ENCODE peak calls at places on chromosomes 12 and 14, in ten cellular contexts. One of them, this sample, is unnamed.

GRCh38 chr12:127381043-127381668 is 885.8 kb upstream of the TMEM132C start:
- DNase-seq in astrocyte of the cerebellum: no peak
- DNase-seq in body of pancreas: peak; percentile 13
- DNase-seq in heart left ventricle: peak; percentile 29
- DNase-seq in HCT116: peak; percentile 21
- DNase-seq in IMR-90: no peak
- DNase-seq in gastrocnemius medialis: no peak
- DNase-seq in stomach: peak; percentile 60
- DNase-seq in cardiac muscle cell: peak; percentile 9
- DNase-seq in right atrium auricular region: no peak
- DNase-seq in this sample: peak; percentile 36

GRCh38 chr14:51738754-51739153 is 87.0 kb downstream of the FRMD6 start:
- DNase-seq in astrocyte of the cerebellum: no peak
- DNase-seq in body of pancreas: no peak
- DNase-seq in heart left ventricle: no peak
- DNase-seq in HCT116: peak; percentile 3
- DNase-seq in IMR-90: no peak
- DNase-seq in gastrocnemius medialis: peak; percentile 36
- DNase-seq in stomach: no peak
- DNase-seq in cardiac muscle cell: no peak
- DNase-seq in right atrium auricular region: no peak
- DNase-seq in this sample: no peak

GRCh38 chr12:3117628-3118027 is 40.4 kb downstream of the TSPAN9 start:
- DNase-seq in astrocyte of the cerebellum: peak; percentile 97
- DNase-seq in body of pancreas: no peak
- DNase-seq in heart left ventricle: no peak
- DNase-seq in HCT116: no peak
- DNase-seq in IMR-90: peak; percentile 93
- DNase-seq in gastrocnemius medialis: no peak
- DNase-seq in stomach: no peak
- DNase-seq in cardiac muscle cell: peak; percentile 78
- DNase-seq in right atrium auricular region: no peak
- DNase-seq in this sample: peak; percentile 80

GRCh38 chr12:14257303-14257733 is 108.2 kb upstream of the ATF7IP start:
- DNase-seq in astrocyte of the cerebellum: no peak
- DNase-seq in body of pancreas: no peak
- DNase-seq in heart left ventricle: no peak
- DNase-seq in HCT116: no peak
- DNase-seq in IMR-90: no peak
- DNase-seq in gastrocnemius medialis: no peak
- DNase-seq in stomach: no peak
- DNase-seq in cardiac muscle cell: no peak
- DNase-seq in right atrium auricular region: no peak
- DNase-seq in this sample: no peak

GRCh38 chr14:95475540-95476240 is 40.8 kb downstream of the SYNE3 start:
- DNase-seq in astrocyte of the cerebellum: no peak
- DNase-seq in body of pancreas: no peak
- DNase-seq in heart left ventricle: no peak
- DNase-seq in HCT116: no peak
- DNase-seq in IMR-90: no peak
- DNase-seq in gastrocnemius medialis: no peak
- DNase-seq in stomach: no peak
- DNase-seq in cardiac muscle cell: no peak
- DNase-seq in right atrium auricular region: no peak
- DNase-seq in this sample: no peak

GRCh38 chr12:113086249-113087164 is 30.0 kb downstream of the DTX1 start:
- DNase-seq in astrocyte of the cerebellum: no peak
- DNase-seq in body of pancreas: peak; percentile 75
- DNase-seq in heart left ventricle: no peak
- DNase-seq in HCT116: no peak
- DNase-seq in IMR-90: no peak
- DNase-seq in gastrocnemius medialis: no peak
- DNase-seq in stomach: no peak
- DNase-seq in cardiac muscle cell: peak; percentile 21
- DNase-seq in right atrium auricular region: no peak
- DNase-seq in this sample: no peak

GRCh38 chr12:121781751-121782615 is 11.5 kb downstream of the RHOF start:
- DNase-seq in astrocyte of the cerebellum: no peak
- DNase-seq in body of pancreas: no peak
- DNase-seq in heart left ventricle: no peak
- DNase-seq in HCT116: no peak
- DNase-seq in IMR-90: peak; percentile 72
- DNase-seq in gastrocnemius medialis: no peak
- DNase-seq in stomach: no peak
- DNase-seq in cardiac muscle cell: no peak
- DNase-seq in right atrium auricular region: no peak
- DNase-seq in this sample: peak; percentile 78

GRCh38 chr12:40254455-40255085 is 29.8 kb downstream of the LRRK2 start:
- DNase-seq in astrocyte of the cerebellum: no peak
- DNase-seq in body of pancreas: no peak
- DNase-seq in heart left ventricle: no peak
- DNase-seq in HCT116: no peak
- DNase-seq in IMR-90: no peak
- DNase-seq in gastrocnemius medialis: no peak
- DNase-seq in stomach: no peak
- DNase-seq in cardiac muscle cell: no peak
- DNase-seq in right atrium auricular region: no peak
- DNase-seq in this sample: peak; percentile 58

GRCh38 chr12:25811656-25812126 is 146.8 kb upstream of the RASSF8 start:
- DNase-seq in astrocyte of the cerebellum: no peak
- DNase-seq in body of pancreas: no peak
- DNase-seq in heart left ventricle: no peak
- DNase-seq in HCT116: peak; percentile 64
- DNase-seq in IMR-90: peak; percentile 36
- DNase-seq in gastrocnemius medialis: no peak
- DNase-seq in stomach: no peak
- DNase-seq in cardiac muscle cell: peak; percentile 38
- DNase-seq in right atrium auricular region: no peak
- DNase-seq in this sample: peak; percentile 52

GRCh38 chr12:68224613-68225285 is 861 bp downstream of the IL26 start:
- DNase-seq in astrocyte of the cerebellum: peak; percentile 34
- DNase-seq in body of pancreas: no peak
- DNase-seq in heart left ventricle: no peak
- DNase-seq in HCT116: no peak
- DNase-seq in IMR-90: peak; percentile 75
- DNase-seq in gastrocnemius medialis: no peak
- DNase-seq in stomach: no peak
- DNase-seq in cardiac muscle cell: peak; percentile 32
- DNase-seq in right atrium auricular region: no peak
- DNase-seq in this sample: peak; percentile 86

GRCh38 chr12:116693259-116694227 is 44.3 kb downstream of the SPRING1 start:
- DNase-seq in astrocyte of the cerebellum: no peak
- DNase-seq in body of pancreas: peak; percentile 27
- DNase-seq in heart left ventricle: peak; percentile 55
- DNase-seq in HCT116: no peak
- DNase-seq in IMR-90: no peak
- DNase-seq in gastrocnemius medialis: no peak
- DNase-seq in stomach: peak; percentile 35
- DNase-seq in cardiac muscle cell: no peak
- DNase-seq in right atrium auricular region: no peak
- DNase-seq in this sample: peak; percentile 43

GRCh38 chr12:111037047-111037446 is 116.7 kb upstream of the MYL2 start:
- DNase-seq in astrocyte of the cerebellum: no peak
- DNase-seq in body of pancreas: no peak
- DNase-seq in heart left ventricle: no peak
- DNase-seq in HCT116: no peak
- DNase-seq in IMR-90: no peak
- DNase-seq in gastrocnemius medialis: no peak
- DNase-seq in stomach: no peak
- DNase-seq in cardiac muscle cell: no peak
- DNase-seq in right atrium auricular region: no peak
- DNase-seq in this sample: no peak

GRCh38 chr14:54927551-54927950 is 24.9 kb upstream of the GCH1 start:
- DNase-seq in astrocyte of the cerebellum: no peak
- DNase-seq in body of pancreas: no peak
- DNase-seq in heart left ventricle: no peak
- DNase-seq in HCT116: no peak
- DNase-seq in IMR-90: no peak
- DNase-seq in gastrocnemius medialis: no peak
- DNase-seq in stomach: no peak
- DNase-seq in cardiac muscle cell: no peak
- DNase-seq in right atrium auricular region: no peak
- DNase-seq in this sample: no peak

GRCh38 chr12:67943295-67943892 is 45.9 kb upstream of the IFNG-AS1 start:
- DNase-seq in astrocyte of the cerebellum: peak; percentile 75
- DNase-seq in body of pancreas: peak; percentile 88
- DNase-seq in heart left ventricle: peak; percentile 68
- DNase-seq in HCT116: peak; percentile 39
- DNase-seq in IMR-90: peak; percentile 74
- DNase-seq in gastrocnemius medialis: peak; percentile 37
- DNase-seq in stomach: peak; percentile 77
- DNase-seq in cardiac muscle cell: peak; percentile 81
- DNase-seq in right atrium auricular region: peak; percentile 78
- DNase-seq in this sample: peak; percentile 77

GRCh38 chr14:96756745-96757144 is 40.4 kb upstream of the VRK1 start:
- DNase-seq in astrocyte of the cerebellum: no peak
- DNase-seq in body of pancreas: no peak
- DNase-seq in heart left ventricle: no peak
- DNase-seq in HCT116: no peak
- DNase-seq in IMR-90: no peak
- DNase-seq in gastrocnemius medialis: no peak
- DNase-seq in stomach: no peak
- DNase-seq in cardiac muscle cell: no peak
- DNase-seq in right atrium auricular region: no peak
- DNase-seq in this sample: no peak

GRCh38 chr12:68358532-68359485 is 26.6 kb upstream of the MDM1 start:
- DNase-seq in astrocyte of the cerebellum: peak; percentile 73
- DNase-seq in body of pancreas: peak; percentile 74
- DNase-seq in heart left ventricle: peak; percentile 46
- DNase-seq in HCT116: peak; percentile 50
- DNase-seq in IMR-90: peak; percentile 82
- DNase-seq in gastrocnemius medialis: peak; percentile 28
- DNase-seq in stomach: peak; percentile 64
- DNase-seq in cardiac muscle cell: peak; percentile 88
- DNase-seq in right atrium auricular region: peak; percentile 75
- DNase-seq in this sample: peak; percentile 79

GRCh38 chr14:70811578-70811977 is 2.3 kb upstream of the MAP3K9 start:
- DNase-seq in astrocyte of the cerebellum: no peak
- DNase-seq in body of pancreas: no peak
- DNase-seq in heart left ventricle: no peak
- DNase-seq in HCT116: no peak
- DNase-seq in IMR-90: no peak
- DNase-seq in gastrocnemius medialis: no peak
- DNase-seq in stomach: no peak
- DNase-seq in cardiac muscle cell: no peak
- DNase-seq in right atrium auricular region: no peak
- DNase-seq in this sample: no peak

DNA sequence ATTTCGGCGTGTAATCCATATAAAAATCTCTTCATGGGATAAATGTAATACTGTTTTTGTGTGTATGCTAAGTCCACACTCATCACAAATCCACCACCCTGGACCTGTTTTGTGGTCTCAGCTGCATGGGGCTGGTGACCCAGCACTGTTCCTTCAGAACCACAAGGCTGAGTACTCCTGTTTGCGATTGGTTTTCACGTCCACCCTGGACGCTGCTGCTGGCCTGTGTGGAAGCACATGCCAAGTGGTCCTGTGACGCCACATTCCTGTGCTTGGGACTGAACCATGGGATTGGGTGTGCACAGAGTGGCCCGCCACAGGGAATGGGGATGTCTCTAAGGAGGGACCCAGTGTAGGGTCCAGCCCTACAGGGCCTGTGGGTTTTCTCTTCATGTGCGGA is 4.3 kb downstream of the PUS1 start:
- DNase-seq in astrocyte of the cerebellum: no peak
- DNase-seq in body of pancreas: no peak
- DNase-seq in heart left ventricle: peak; percentile 7
- DNase-seq in HCT116: no peak
- DNase-seq in IMR-90: no peak
- DNase-seq in gastrocnemius medialis: no peak
- DNase-seq in stomach: no peak
- DNase-seq in cardiac muscle cell: no peak
- DNase-seq in right atrium auricular region: no peak
- DNase-seq in this sample: no peak
- TF ChIP-seq CTCF in astrocyte of the cerebellum: no peak
- TF ChIP-seq CTCF in body of pancreas: no peak
- TF ChIP-seq CTCF in heart left ventricle: no peak
- TF ChIP-seq CTCF in HCT116: no peak
- TF ChIP-seq CTCF in IMR-90: no peak
- TF ChIP-seq CTCF in gastrocnemius medialis: no peak
- TF ChIP-seq CTCF in stomach: no peak
- TF ChIP-seq CTCF in cardiac muscle cell: no peak
- TF ChIP-seq CTCF in right atrium auricular region: no peak
- TF ChIP-seq CTCF in this sample: no peak

GRCh38 chr14:20477211-20477876 is 8.1 kb downstream of the PNP start:
- DNase-seq in astrocyte of the cerebellum: no peak
- DNase-seq in body of pancreas: no peak
- DNase-seq in heart left ventricle: peak; percentile 60
- DNase-seq in HCT116: no peak
- DNase-seq in IMR-90: peak; percentile 73
- DNase-seq in gastrocnemius medialis: no peak
- DNase-seq in stomach: peak; percentile 73
- DNase-seq in cardiac muscle cell: peak; percentile 91
- DNase-seq in right atrium auricular region: no peak
- DNase-seq in this sample: peak; percentile 11
- H3K4me3 ChIP-seq in astrocyte of the cerebellum: no peak overlapping the region
- H3K4me3 ChIP-seq in body of pancreas: no peak overlapping the region
- H3K4me3 ChIP-seq in heart left ventricle: peak overlapping the region; percentile 10
- H3K4me3 ChIP-seq in HCT116: no peak overlapping the region
- H3K4me3 ChIP-seq in IMR-90: no peak overlapping the region
- H3K4me3 ChIP-seq in gastrocnemius medialis: no peak overlapping the region
- H3K4me3 ChIP-seq in stomach: no peak overlapping the region
- H3K4me3 ChIP-seq in cardiac muscle cell: no peak overlapping the region
- H3K4me3 ChIP-seq in right atrium auricular region: no peak overlapping the region
- H3K4me3 ChIP-seq in this sample: no peak overlapping the region

GRCh38 chr14:101947904-101948665 is 16.3 kb upstream of the DYNC1H1 start:
- DNase-seq in astrocyte of the cerebellum: peak; percentile 100
- DNase-seq in body of pancreas: peak; percentile 100
- DNase-seq in heart left ventricle: peak; percentile 100
- DNase-seq in HCT116: peak; percentile 100
- DNase-seq in IMR-90: peak; percentile 100
- DNase-seq in gastrocnemius medialis: peak; percentile 100
- DNase-seq in stomach: peak; percentile 100
- DNase-seq in cardiac muscle cell: peak; percentile 100
- DNase-seq in right atrium auricular region: peak; percentile 100
- DNase-seq in this sample: peak; percentile 100
- TF ChIP-seq CTCF in astrocyte of the cerebellum: no peak
- TF ChIP-seq CTCF in body of pancreas: no peak
- TF ChIP-seq CTCF in heart left ventricle: no peak
- TF ChIP-seq CTCF in HCT116: no peak
- TF ChIP-seq CTCF in IMR-90: no peak
- TF ChIP-seq CTCF in gastrocnemius medialis: peak; percentile 9
- TF ChIP-seq CTCF in stomach: peak; percentile 9
- TF ChIP-seq CTCF in cardiac muscle cell: no peak
- TF ChIP-seq CTCF in right atrium auricular region: no peak
- TF ChIP-seq CTCF in this sample: no peak

DNA sequence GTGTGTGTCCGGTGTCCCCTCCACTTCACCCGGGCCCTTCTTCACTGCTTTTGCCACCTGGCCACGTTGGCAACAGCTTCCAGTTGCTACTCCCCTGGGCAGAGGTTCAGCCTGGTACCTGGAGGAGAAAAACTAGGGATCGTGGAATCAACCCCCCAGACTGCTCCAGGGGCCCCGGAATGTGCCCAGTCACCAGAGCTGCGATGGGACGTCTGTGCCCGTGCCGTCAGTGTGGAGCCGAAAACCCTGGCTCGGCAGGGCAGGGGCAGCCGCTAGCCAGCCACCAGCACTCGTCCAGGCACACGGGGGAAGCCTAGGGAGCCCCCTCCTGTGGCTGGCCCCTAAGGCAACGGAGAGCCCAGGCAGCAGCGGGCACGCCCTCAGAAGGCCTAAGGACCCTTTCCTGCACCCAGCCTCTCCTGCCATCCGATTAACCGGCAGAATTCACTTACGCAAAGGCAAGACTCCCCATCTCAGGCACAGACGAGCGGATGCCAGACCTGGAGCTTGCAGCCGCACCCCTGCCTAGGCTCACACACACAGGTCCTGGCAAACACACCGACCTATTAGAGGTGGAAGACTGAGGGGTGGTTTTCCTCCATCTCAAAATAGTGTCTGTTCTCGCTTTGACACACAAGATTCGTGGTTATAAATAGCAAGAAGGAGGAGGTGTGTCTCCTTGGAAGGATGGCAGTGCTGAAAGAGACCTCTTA is 62.6 kb downstream of the FBXL14 start:
- DNase-seq in astrocyte of the cerebellum: no peak
- DNase-seq in body of pancreas: no peak
- DNase-seq in heart left ventricle: no peak
- DNase-seq in HCT116: no peak
- DNase-seq in IMR-90: no peak
- DNase-seq in gastrocnemius medialis: no peak
- DNase-seq in stomach: no peak
- DNase-seq in cardiac muscle cell: no peak
- DNase-seq in right atrium auricular region: no peak
- DNase-seq in this sample: no peak
- H3K4me3 ChIP-seq in astrocyte of the cerebellum: peak overlapping the region; percentile 55
- H3K4me3 ChIP-seq in body of pancreas: no peak overlapping the region
- H3K4me3 ChIP-seq in heart left ventricle: peak overlapping the region; percentile 64
- H3K4me3 ChIP-seq in HCT116: no peak overlapping the region
- H3K4me3 ChIP-seq in IMR-90: peak overlapping the region; percentile 58
- H3K4me3 ChIP-seq in gastrocnemius medialis: peak overlapping the region; percentile 47
- H3K4me3 ChIP-seq in stomach: peak overlapping the region; percentile 71
- H3K4me3 ChIP-seq in cardiac muscle cell: peak overlapping the region; percentile 93
- H3K4me3 ChIP-seq in right atrium auricular region: peak overlapping the region; percentile 61
- H3K4me3 ChIP-seq in this sample: peak overlapping the region; percentile 33